ENCODE peak calls at places on chromosomes 4 and X, in four cellular contexts. J is iPS-NIHi11; A is CD8-positive, alpha-beta T cell; X is D341Med. F is an unnamed sample.

GRCh38 chr4:54992266-54992665 is 133.1 kb downstream of the KDR start:
- DNase-seq in J (no peak), A (no peak), X (no peak), F (no peak)

GRCh38 chr4:2076908-2077534 is 17.9 kb downstream of the NAT8L start:
- DNase-seq in A (no peak), J (no peak), X (peak; percentile 28), F (no peak)

GRCh38 chr4:140296335-140296753 is 77.1 kb upstream of the SCOC start:
- DNase-seq in X (no peak), J (peak; percentile 28), A (no peak), F (peak; percentile 81)

GRCh38 chr4:10554694-10555093 is 97.5 kb upstream of the ZNF518B start:
- DNase-seq in X (peak; percentile 50), J (peak; percentile 49), A (peak; percentile 24), F (peak; percentile 84)

GRCh38 chr4:136392576-136392975 is 1139.7 kb downstream of the PCDH18 start:
- DNase-seq in X (no peak), A (no peak), J (no peak), F (no peak)

GRCh38 chr4:35604252-35604651 is 640.1 kb downstream of the ARAP2 start:
- DNase-seq in J (no peak), X (no peak), A (no peak), F (no peak)

GRCh38 chrX:101160001-101160400 is 59.6 kb upstream of the DRP2 start:
- DNase-seq in J (no peak), A (no peak), X (no peak), F (no peak)

GRCh38 chr4:120870279-120870673 is 52.2 kb downstream of the PRDM5 start:
- DNase-seq in A (no peak), J (peak; percentile 38), X (peak; percentile 29), F (no peak)

GRCh38 chr4:38857354-38858096 is 908 bp upstream of the TLR6 start:
- DNase-seq in J (no peak), X (no peak), A (no peak), F (no peak)

GRCh38 chrX:122572461-122572860 is 611.6 kb upstream of the GRIA3 start:
- DNase-seq in X (no peak), J (no peak), A (no peak), F (no peak)

GRCh38 chr4:150316332-150317205 is 238.3 kb downstream of the DCLK2 start:
- DNase-seq in J (no peak), A (no peak), X (no peak), F (no peak)

GRCh38 chr4:163600731-163601130 is 106.2 kb downstream of the TMA16 start:
- DNase-seq in A (no peak), J (no peak), X (no peak), F (no peak)

GRCh38 chrX:10569946-10570345 is 50.4 kb downstream of the MID1 start:
- DNase-seq in A (no peak), J (no peak), X (no peak), F (no peak)

GRCh38 chr4:164931551-164932324 is 45.7 kb downstream of the TRIM61 start:
- DNase-seq in A (no peak), J (peak; percentile 22), X (no peak), F (no peak)